ENCODE peak calls at places on chromosome 18, in five cellular contexts. T is IMR-90, B is H9, K is neuronal stem cell, X is H1. J is an unnamed sample.

GRCh38 chr18:995641-996040 is 91.0 kb downstream of the ADCYAP1 start:
- DNase-seq in T (peak; percentile 7), B (no peak), K (no peak), X (no peak), J (peak; percentile 64)

GRCh38 chr18:2050016-2050415 is 521.3 kb downstream of the METTL4 start:
- DNase-seq in T (no peak), B (no peak), K (no peak), X (no peak), J (no peak)

GRCh38 chr18:26356045-26356785 is 130.0 kb downstream of the TAF4B start:
- DNase-seq in T (no peak), B (no peak), K (no peak), X (no peak), J (no peak)

GRCh38 chr18:34710430-34711386 is 610 bp downstream of the DTNA start:
- DNase-seq in T (peak; percentile 66), B (no peak), K (no peak), X (no peak), J (peak; percentile 92)

GRCh38 chr18:62396381-62396780 is 71.3 kb downstream of the TNFRSF11A start:
- DNase-seq in T (no peak), B (no peak), K (no peak), X (no peak), J (no peak)

GRCh38 chr18:49967171-49967570 is 153.8 kb upstream of the ACAA2 start:
- DNase-seq in T (no peak), B (no peak), K (no peak), X (no peak), J (no peak)

GRCh38 chr18:50306944-50307343 is 19.5 kb upstream of the CXXC1 start:
- DNase-seq in T (peak; percentile 16), B (no peak), K (no peak), X (no peak), J (no peak)

GRCh38 chr18:23462876-23463275 is 9.8 kb downstream of the RIOK3 start:
- DNase-seq in T (peak; percentile 60), B (no peak), K (no peak), X (no peak), J (peak; percentile 7)

GRCh38 chr18:13611058-13611615 is 115.2 kb downstream of the FAM210A start:
- DNase-seq in T (peak; percentile 13), B (peak; percentile 27), K (peak; percentile 24), X (no peak), J (no peak)

GRCh38 chr18:60883594-60883993 is 449.6 kb upstream of the CDH20 start:
- DNase-seq in T (no peak), B (no peak), K (no peak), X (no peak), J (no peak)

DNA sequence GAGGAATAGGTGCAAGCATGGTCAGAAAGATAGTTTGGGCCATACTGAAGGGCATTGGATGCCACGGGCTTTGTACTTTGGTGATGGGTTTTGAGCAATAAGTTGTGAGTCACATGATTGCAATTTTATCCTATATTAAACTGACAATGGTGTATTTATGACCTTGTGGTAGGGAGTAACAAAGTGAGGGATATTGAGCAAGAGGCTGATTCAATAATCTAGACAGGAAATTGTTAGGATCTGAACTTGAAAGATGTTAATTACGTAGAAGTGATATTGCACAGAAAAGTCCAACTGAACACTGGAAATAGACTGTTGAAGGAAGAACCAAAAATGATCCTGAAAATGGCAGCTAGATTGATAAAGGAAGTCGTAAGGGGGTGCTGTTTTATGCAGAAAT is 46.6 kb upstream of the TCF4 start:
- DNase-seq in T (peak; percentile 84), B (no peak), K (no peak), X (no peak), J (peak; percentile 73)
- H2AFZ ChIP-seq in T (no peak overlapping the region), B (no peak overlapping the region), K (no peak overlapping the region), X (no peak overlapping the region), J (no peak overlapping the region)

GRCh38 chr18:74029161-74029560 is 118.5 kb downstream of the FBXO15 start:
- DNase-seq in T (no peak), B (no peak), K (no peak), X (no peak), J (no peak)
- H2BK15ac ChIP-seq in T (no peak overlapping the region), B (no peak overlapping the region), K (no peak overlapping the region), X (no peak overlapping the region), J (no peak overlapping the region)

GRCh38 chr18:48843162-48843561 is 107.6 kb downstream of the SMAD7 start:
- DNase-seq in T (no peak), B (no peak), K (no peak), X (no peak), J (no peak)

GRCh38 chr18:48842259-48843061 is 108.3 kb downstream of the SMAD7 start:
- DNase-seq in T (no peak), B (no peak), K (no peak), X (no peak), J (peak; percentile 75)

GRCh38 chr18:48843596-48843995 is 107.2 kb downstream of the SMAD7 start:
- DNase-seq in T (no peak), B (no peak), K (no peak), X (no peak), J (no peak)

GRCh38 chr18:48845174-48845573 is 105.6 kb downstream of the SMAD7 start:
- DNase-seq in T (no peak), B (no peak), K (no peak), X (no peak), J (no peak)

DNA sequence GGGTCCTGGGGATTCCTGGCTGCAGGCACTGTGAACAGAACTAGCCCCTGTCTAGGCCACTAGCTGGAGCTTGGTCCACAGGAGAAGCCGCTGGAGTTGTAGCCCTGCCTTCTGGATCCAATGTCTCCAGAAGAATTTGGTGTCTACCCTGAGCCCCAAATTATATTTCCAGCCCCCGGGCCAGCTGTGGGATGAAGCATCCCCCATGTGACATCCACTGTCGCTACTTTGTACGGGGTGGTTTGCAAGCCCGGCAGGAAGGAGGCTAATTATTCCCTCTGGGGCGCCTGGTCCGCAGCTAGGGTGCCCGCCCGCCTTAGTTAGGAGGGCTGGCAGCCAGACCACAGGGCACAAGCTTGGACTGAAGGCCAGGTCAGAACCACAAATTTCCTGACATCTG is 106.5 kb downstream of the SMAD7 start:
- DNase-seq in T (no peak), B (no peak), K (no peak), X (no peak), J (no peak)
- H2AK5ac ChIP-seq in T (no peak overlapping the region), B (no peak overlapping the region), K (no peak overlapping the region), X (no peak overlapping the region), J (peak overlapping the region; percentile 16)

GRCh38 chr18:10526211-10526949 is 553 bp downstream of the NAPG start:
- DNase-seq in T (peak; percentile 39), B (peak; percentile 61), K (peak; percentile 46), X (peak; percentile 71), J (peak; percentile 70)
- H2AFZ ChIP-seq in T (peak overlapping the region; percentile 94), B (no peak overlapping the region), K (peak overlapping the region; percentile 76), X (peak overlapping the region; percentile 93), J (no peak overlapping the region)

DNA sequence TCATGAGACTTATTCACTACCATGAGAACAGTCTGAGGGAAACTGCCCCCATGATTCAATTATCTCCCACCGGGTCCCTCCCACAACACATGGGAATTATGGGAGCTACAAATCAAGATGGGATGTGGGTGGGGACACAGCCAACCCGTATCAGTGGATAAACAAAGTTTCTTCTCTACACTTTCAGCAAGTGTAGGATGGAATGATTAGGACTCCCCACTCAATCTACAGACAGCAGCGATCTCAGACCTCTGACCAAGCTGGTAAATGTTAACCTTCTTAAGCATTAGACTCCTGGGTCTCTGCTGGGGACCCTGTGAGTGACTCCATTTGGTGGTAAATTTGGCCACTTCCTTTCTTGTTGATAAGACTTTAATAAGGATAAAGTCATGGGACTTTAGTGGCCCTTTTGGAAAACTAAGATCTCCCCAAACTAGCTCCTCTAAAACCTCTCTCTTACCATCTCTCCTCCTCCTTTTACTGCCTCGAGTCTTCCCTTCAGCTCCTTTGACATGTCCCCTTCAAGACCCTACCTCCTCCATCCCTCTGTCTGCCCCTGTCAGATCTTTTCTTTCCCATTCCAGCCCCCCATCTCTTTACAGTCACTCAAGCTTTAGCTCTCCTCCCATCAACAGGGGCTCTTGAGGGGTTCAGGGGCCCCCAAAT is 71.9 kb downstream of the MYL12B start:
- DNase-seq in T (no peak), B (no peak), K (no peak), X (no peak), J (no peak)
- H2BK15ac ChIP-seq in T (no peak overlapping the region), B (no peak overlapping the region), K (no peak overlapping the region), X (peak overlapping the region; percentile 14), J (no peak overlapping the region)

DNA sequence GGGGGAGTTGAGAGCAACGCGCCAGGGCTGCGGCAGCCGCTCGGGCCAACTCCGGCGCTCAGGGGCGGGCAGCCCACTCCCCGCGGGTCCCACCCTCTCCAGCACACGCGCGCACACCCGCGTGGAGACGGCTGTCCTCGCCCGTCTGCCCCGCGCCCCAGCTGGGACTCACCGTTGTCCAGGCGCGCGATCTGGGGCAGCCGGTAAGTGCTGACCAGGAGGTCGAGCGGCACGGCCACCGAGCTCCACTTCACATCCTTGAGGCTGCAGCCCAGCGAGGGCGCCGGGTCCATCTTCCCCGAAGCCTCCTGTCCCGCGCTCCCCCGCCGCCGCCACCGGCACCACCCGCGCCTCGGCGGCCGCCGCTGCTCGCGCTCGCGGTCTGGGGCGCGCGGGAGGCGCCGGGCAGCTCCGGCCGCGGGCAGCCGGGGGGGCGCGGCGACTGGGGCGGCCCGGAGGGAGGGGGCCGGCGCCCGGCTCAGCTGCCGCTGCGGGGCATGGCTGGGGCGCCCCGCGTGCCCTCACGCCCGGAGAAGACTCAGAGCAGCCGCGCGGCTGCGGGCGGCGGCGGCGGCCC is 458 bp downstream of the GAREM1 start:
- DNase-seq in T (peak; percentile 17), B (peak; percentile 46), K (peak; percentile 23), X (peak; percentile 59), J (peak; percentile 55)
- H2AK5ac ChIP-seq in T (no peak overlapping the region), B (no peak overlapping the region), K (no peak overlapping the region), X (no peak overlapping the region), J (no peak overlapping the region)

DNA sequence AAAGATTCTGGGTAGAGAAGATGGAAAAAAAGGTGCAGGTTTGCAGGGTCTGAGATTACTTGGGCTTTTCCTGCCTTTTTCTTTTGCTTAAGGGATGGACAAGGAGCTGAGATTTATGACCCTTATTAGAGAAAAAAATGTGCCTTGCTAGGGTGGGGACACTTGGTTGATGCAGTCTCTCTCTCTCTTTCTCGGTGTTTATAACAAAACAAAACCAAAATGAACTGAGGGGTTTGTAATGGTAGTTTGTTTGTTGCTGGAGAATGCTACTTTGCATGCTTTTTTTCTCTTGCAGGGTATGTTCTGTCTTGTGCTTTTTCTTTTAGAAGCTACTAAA is 300 bp downstream of the ZNF532 start:
- DNase-seq in T (no peak), B (no peak), K (no peak), X (no peak), J (no peak)
- H2AFZ ChIP-seq in T (peak overlapping the region; percentile 80), B (no peak overlapping the region), K (no peak overlapping the region), X (no peak overlapping the region), J (no peak overlapping the region)

GRCh38 chr18:7117390-7118355 is at the start of gene LAMA1:
- DNase-seq in T (peak; percentile 10), B (peak; percentile 84), K (peak; percentile 71), X (peak; percentile 83), J (no peak)
- H2BK15ac ChIP-seq in T (no peak within 1 kb of the TSS), B (no peak within 1 kb of the TSS), K (peak within 1 kb of the TSS; percentile 85), X (no peak within 1 kb of the TSS), J (no peak within 1 kb of the TSS)

DNA sequence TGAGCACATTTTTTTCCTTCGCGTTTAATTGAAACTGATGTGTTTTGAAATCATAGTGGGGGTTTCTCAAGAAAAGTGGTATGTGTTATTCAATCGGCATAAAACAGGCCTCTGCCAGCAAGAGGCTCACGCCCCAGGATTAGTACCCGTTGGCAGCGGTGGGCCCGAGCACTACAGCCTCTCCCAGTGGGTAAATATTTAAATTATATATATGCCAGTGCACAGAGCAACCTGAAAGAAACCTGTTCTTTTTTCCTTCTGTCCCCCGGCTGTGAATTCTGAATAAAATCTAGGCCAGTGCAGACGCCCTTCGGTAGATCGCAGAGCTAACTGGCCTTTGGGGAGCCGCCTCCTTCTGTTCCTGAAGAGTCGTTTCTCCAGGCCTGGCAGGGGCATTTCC is 202.9 kb upstream of the SALL3 start:
- DNase-seq in T (no peak), B (no peak), K (no peak), X (no peak), J (no peak)
- H2AK5ac ChIP-seq in T (no peak overlapping the region), B (no peak overlapping the region), K (no peak overlapping the region), X (no peak overlapping the region), J (no peak overlapping the region)